ENCODE peak calls at places on chromosome 3, in six cellular contexts. One of them, this sample, is unnamed.

GRCh38 chr3:101806491-101806890 is 27.5 kb downstream of the NXPE3 start:
- DNase-seq in CD8-positive, alpha-beta memory T cell: no peak
- DNase-seq in dorsolateral prefrontal cortex: no peak
- DNase-seq in epithelial cell of proximal tubule: no peak
- DNase-seq in Caco-2: no peak
- DNase-seq in ovary: no peak
- DNase-seq in this sample: no peak

GRCh38 chr3:151423091-151423490 is 37.8 kb downstream of the IGSF10 start:
- DNase-seq in CD8-positive, alpha-beta memory T cell: no peak
- DNase-seq in dorsolateral prefrontal cortex: no peak
- DNase-seq in epithelial cell of proximal tubule: no peak
- DNase-seq in Caco-2: no peak
- DNase-seq in ovary: no peak
- DNase-seq in this sample: no peak

GRCh38 chr3:110362756-110363155 is 708.9 kb upstream of the NECTIN3 start:
- DNase-seq in CD8-positive, alpha-beta memory T cell: no peak
- DNase-seq in dorsolateral prefrontal cortex: no peak
- DNase-seq in epithelial cell of proximal tubule: no peak
- DNase-seq in Caco-2: no peak
- DNase-seq in ovary: no peak
- DNase-seq in this sample: no peak

GRCh38 chr3:69558912-69559311 is 173.0 kb upstream of the FRMD4B start:
- DNase-seq in CD8-positive, alpha-beta memory T cell: no peak
- DNase-seq in dorsolateral prefrontal cortex: no peak
- DNase-seq in epithelial cell of proximal tubule: peak; percentile 12
- DNase-seq in Caco-2: no peak
- DNase-seq in ovary: no peak
- DNase-seq in this sample: no peak

GRCh38 chr3:45092132-45093031 is 53.8 kb downstream of the CDCP1 start:
- DNase-seq in CD8-positive, alpha-beta memory T cell: no peak
- DNase-seq in dorsolateral prefrontal cortex: no peak
- DNase-seq in epithelial cell of proximal tubule: peak; percentile 71
- DNase-seq in Caco-2: peak; percentile 71
- DNase-seq in ovary: no peak
- DNase-seq in this sample: no peak

GRCh38 chr3:53796161-53796560 is 50.1 kb downstream of the CHDH start:
- DNase-seq in CD8-positive, alpha-beta memory T cell: no peak
- DNase-seq in dorsolateral prefrontal cortex: peak; percentile 54
- DNase-seq in epithelial cell of proximal tubule: no peak
- DNase-seq in Caco-2: no peak
- DNase-seq in ovary: no peak
- DNase-seq in this sample: no peak

GRCh38 chr3:189058071-189058470 is 113.7 kb upstream of the TPRG1 start:
- DNase-seq in CD8-positive, alpha-beta memory T cell: no peak
- DNase-seq in dorsolateral prefrontal cortex: no peak
- DNase-seq in epithelial cell of proximal tubule: no peak
- DNase-seq in Caco-2: no peak
- DNase-seq in ovary: no peak
- DNase-seq in this sample: no peak

GRCh38 chr3:32872487-32873382 is 54.9 kb downstream of the TRIM71 start:
- DNase-seq in CD8-positive, alpha-beta memory T cell: no peak
- DNase-seq in dorsolateral prefrontal cortex: no peak
- DNase-seq in epithelial cell of proximal tubule: no peak
- DNase-seq in Caco-2: no peak
- DNase-seq in ovary: peak; percentile 66
- DNase-seq in this sample: no peak

GRCh38 chr3:72145506-72146380 is 360.8 kb upstream of the PROK2 start:
- DNase-seq in CD8-positive, alpha-beta memory T cell: no peak
- DNase-seq in dorsolateral prefrontal cortex: no peak
- DNase-seq in epithelial cell of proximal tubule: no peak
- DNase-seq in Caco-2: no peak
- DNase-seq in ovary: no peak
- DNase-seq in this sample: no peak

GRCh38 chr3:193375614-193376013 is 2.9 kb downstream of the ATP13A5 start:
- DNase-seq in CD8-positive, alpha-beta memory T cell: no peak
- DNase-seq in dorsolateral prefrontal cortex: no peak
- DNase-seq in epithelial cell of proximal tubule: no peak
- DNase-seq in Caco-2: no peak
- DNase-seq in ovary: no peak
- DNase-seq in this sample: no peak

GRCh38 chr3:170046269-170047132 is 8.7 kb downstream of the GPR160 start:
- DNase-seq in CD8-positive, alpha-beta memory T cell: no peak
- DNase-seq in dorsolateral prefrontal cortex: no peak
- DNase-seq in epithelial cell of proximal tubule: no peak
- DNase-seq in Caco-2: no peak
- DNase-seq in ovary: no peak
- DNase-seq in this sample: no peak

GRCh38 chr3:123559040-123559861 is 25.6 kb downstream of the HACD2 start:
- DNase-seq in CD8-positive, alpha-beta memory T cell: no peak
- DNase-seq in dorsolateral prefrontal cortex: no peak
- DNase-seq in epithelial cell of proximal tubule: no peak
- DNase-seq in Caco-2: no peak
- DNase-seq in ovary: no peak
- DNase-seq in this sample: peak; percentile 47

GRCh38 chr3:150062492-150062891 is 91.8 kb upstream of the PFN2 start:
- DNase-seq in CD8-positive, alpha-beta memory T cell: no peak
- DNase-seq in dorsolateral prefrontal cortex: no peak
- DNase-seq in epithelial cell of proximal tubule: no peak
- DNase-seq in Caco-2: no peak
- DNase-seq in ovary: peak; percentile 25
- DNase-seq in this sample: no peak

GRCh38 chr3:41629072-41629471 is 332.8 kb downstream of the ULK4 start:
- DNase-seq in CD8-positive, alpha-beta memory T cell: no peak
- DNase-seq in dorsolateral prefrontal cortex: no peak
- DNase-seq in epithelial cell of proximal tubule: no peak
- DNase-seq in Caco-2: no peak
- DNase-seq in ovary: no peak
- DNase-seq in this sample: no peak

GRCh38 chr3:60079076-60079475 is 1029.3 kb upstream of the CFAP20DC start:
- DNase-seq in CD8-positive, alpha-beta memory T cell: no peak
- DNase-seq in dorsolateral prefrontal cortex: no peak
- DNase-seq in epithelial cell of proximal tubule: no peak
- DNase-seq in Caco-2: no peak
- DNase-seq in ovary: no peak
- DNase-seq in this sample: peak; percentile 84

GRCh38 chr3:118990818-118991560 is 43.7 kb downstream of the IGSF11 start:
- DNase-seq in CD8-positive, alpha-beta memory T cell: no peak
- DNase-seq in dorsolateral prefrontal cortex: no peak
- DNase-seq in epithelial cell of proximal tubule: no peak
- DNase-seq in Caco-2: no peak
- DNase-seq in ovary: no peak
- DNase-seq in this sample: no peak

GRCh38 chr3:140459462-140459861 is 218.4 kb upstream of the TRIM42 start:
- DNase-seq in CD8-positive, alpha-beta memory T cell: no peak
- DNase-seq in dorsolateral prefrontal cortex: no peak
- DNase-seq in epithelial cell of proximal tubule: no peak
- DNase-seq in Caco-2: no peak
- DNase-seq in ovary: no peak
- DNase-seq in this sample: no peak

GRCh38 chr3:158751316-158751715 is 19.1 kb upstream of the RARRES1 start:
- DNase-seq in CD8-positive, alpha-beta memory T cell: no peak
- DNase-seq in dorsolateral prefrontal cortex: no peak
- DNase-seq in epithelial cell of proximal tubule: no peak
- DNase-seq in Caco-2: no peak
- DNase-seq in ovary: no peak
- DNase-seq in this sample: no peak

GRCh38 chr3:14543446-14543845 is 3.3 kb upstream of the GRIP2 start:
- DNase-seq in CD8-positive, alpha-beta memory T cell: no peak
- DNase-seq in dorsolateral prefrontal cortex: no peak
- DNase-seq in epithelial cell of proximal tubule: no peak
- DNase-seq in Caco-2: no peak
- DNase-seq in ovary: no peak
- DNase-seq in this sample: no peak

GRCh38 chr3:29871087-29871486 is 590.2 kb downstream of the RBMS3 start:
- DNase-seq in CD8-positive, alpha-beta memory T cell: no peak
- DNase-seq in dorsolateral prefrontal cortex: no peak
- DNase-seq in epithelial cell of proximal tubule: no peak
- DNase-seq in Caco-2: no peak
- DNase-seq in ovary: no peak
- DNase-seq in this sample: no peak

GRCh38 chr3:152103257-152103656 is 165.5 kb upstream of the MBNL1 start:
- DNase-seq in CD8-positive, alpha-beta memory T cell: no peak
- DNase-seq in dorsolateral prefrontal cortex: no peak
- DNase-seq in epithelial cell of proximal tubule: no peak
- DNase-seq in Caco-2: no peak
- DNase-seq in ovary: no peak
- DNase-seq in this sample: no peak

GRCh38 chr3:141243295-141243707 is 11.7 kb downstream of the PXYLP1 start:
- DNase-seq in CD8-positive, alpha-beta memory T cell: peak; percentile 79
- DNase-seq in dorsolateral prefrontal cortex: no peak
- DNase-seq in epithelial cell of proximal tubule: no peak
- DNase-seq in Caco-2: no peak
- DNase-seq in ovary: no peak
- DNase-seq in this sample: no peak

GRCh38 chr3:31622636-31623288 is 90.0 kb downstream of the STT3B start:
- DNase-seq in CD8-positive, alpha-beta memory T cell: no peak
- DNase-seq in dorsolateral prefrontal cortex: no peak
- DNase-seq in epithelial cell of proximal tubule: no peak
- DNase-seq in Caco-2: no peak
- DNase-seq in ovary: no peak
- DNase-seq in this sample: no peak

GRCh38 chr3:174270841-174271240 is 588.3 kb upstream of the NAALADL2 start:
- DNase-seq in CD8-positive, alpha-beta memory T cell: no peak
- DNase-seq in dorsolateral prefrontal cortex: no peak
- DNase-seq in epithelial cell of proximal tubule: peak; percentile 10
- DNase-seq in Caco-2: no peak
- DNase-seq in ovary: no peak
- DNase-seq in this sample: no peak

GRCh38 chr3:4493931-4494806 is 1.0 kb downstream of the ITPR1 start:
- DNase-seq in CD8-positive, alpha-beta memory T cell: no peak
- DNase-seq in dorsolateral prefrontal cortex: no peak
- DNase-seq in epithelial cell of proximal tubule: no peak
- DNase-seq in Caco-2: no peak
- DNase-seq in ovary: peak; percentile 55
- DNase-seq in this sample: no peak

GRCh38 chr3:138594150-138594934 is at the start of gene CEP70:
- DNase-seq in CD8-positive, alpha-beta memory T cell: peak; percentile 94
- DNase-seq in dorsolateral prefrontal cortex: peak; percentile 74
- DNase-seq in epithelial cell of proximal tubule: peak; percentile 81
- DNase-seq in Caco-2: peak; percentile 96
- DNase-seq in ovary: peak; percentile 96
- DNase-seq in this sample: peak; percentile 93

GRCh38 chr3:69494091-69494659 is 108.3 kb upstream of the FRMD4B start:
- DNase-seq in CD8-positive, alpha-beta memory T cell: no peak
- DNase-seq in dorsolateral prefrontal cortex: no peak
- DNase-seq in epithelial cell of proximal tubule: no peak
- DNase-seq in Caco-2: no peak
- DNase-seq in ovary: no peak
- DNase-seq in this sample: no peak

GRCh38 chr3:186746008-186746407 is 28.8 kb downstream of the KNG1 start:
- DNase-seq in CD8-positive, alpha-beta memory T cell: no peak
- DNase-seq in dorsolateral prefrontal cortex: no peak
- DNase-seq in epithelial cell of proximal tubule: peak; percentile 38
- DNase-seq in Caco-2: peak; percentile 93
- DNase-seq in ovary: no peak
- DNase-seq in this sample: no peak

GRCh38 chr3:27805282-27805681 is 83.2 kb upstream of the EOMES start:
- DNase-seq in CD8-positive, alpha-beta memory T cell: no peak
- DNase-seq in dorsolateral prefrontal cortex: no peak
- DNase-seq in epithelial cell of proximal tubule: no peak
- DNase-seq in Caco-2: no peak
- DNase-seq in ovary: no peak
- DNase-seq in this sample: no peak

GRCh38 chr3:140466535-140466934 is 211.3 kb upstream of the TRIM42 start:
- DNase-seq in CD8-positive, alpha-beta memory T cell: no peak
- DNase-seq in dorsolateral prefrontal cortex: no peak
- DNase-seq in epithelial cell of proximal tubule: no peak
- DNase-seq in Caco-2: no peak
- DNase-seq in ovary: no peak
- DNase-seq in this sample: no peak

GRCh38 chr3:58192076-58192475 is 18.7 kb downstream of the DNASE1L3 start:
- DNase-seq in CD8-positive, alpha-beta memory T cell: peak; percentile 15
- DNase-seq in dorsolateral prefrontal cortex: no peak
- DNase-seq in epithelial cell of proximal tubule: no peak
- DNase-seq in Caco-2: no peak
- DNase-seq in ovary: no peak
- DNase-seq in this sample: no peak

GRCh38 chr3:181725033-181725775 is 13.5 kb downstream of the SOX2 start:
- DNase-seq in CD8-positive, alpha-beta memory T cell: no peak
- DNase-seq in dorsolateral prefrontal cortex: no peak
- DNase-seq in epithelial cell of proximal tubule: no peak
- DNase-seq in Caco-2: no peak
- DNase-seq in ovary: no peak
- DNase-seq in this sample: no peak
- H3K4me3 ChIP-seq in CD8-positive, alpha-beta memory T cell: no peak overlapping the region
- H3K4me3 ChIP-seq in dorsolateral prefrontal cortex: peak overlapping the region; percentile 22
- H3K4me3 ChIP-seq in epithelial cell of proximal tubule: no peak overlapping the region
- H3K4me3 ChIP-seq in Caco-2: no peak overlapping the region
- H3K4me3 ChIP-seq in ovary: no peak overlapping the region
- H3K4me3 ChIP-seq in this sample: no peak overlapping the region

GRCh38 chr3:125310623-125311076 is 64.5 kb downstream of the ZNF148 start:
- DNase-seq in CD8-positive, alpha-beta memory T cell: peak; percentile 54
- DNase-seq in dorsolateral prefrontal cortex: no peak
- DNase-seq in epithelial cell of proximal tubule: no peak
- DNase-seq in Caco-2: no peak
- DNase-seq in ovary: no peak
- DNase-seq in this sample: peak; percentile 36
- H3K4me3 ChIP-seq in CD8-positive, alpha-beta memory T cell: peak overlapping the region; percentile 59
- H3K4me3 ChIP-seq in dorsolateral prefrontal cortex: no peak overlapping the region
- H3K4me3 ChIP-seq in epithelial cell of proximal tubule: peak overlapping the region; percentile 36
- H3K4me3 ChIP-seq in Caco-2: no peak overlapping the region
- H3K4me3 ChIP-seq in ovary: no peak overlapping the region
- H3K4me3 ChIP-seq in this sample: peak overlapping the region; percentile 48

DNA sequence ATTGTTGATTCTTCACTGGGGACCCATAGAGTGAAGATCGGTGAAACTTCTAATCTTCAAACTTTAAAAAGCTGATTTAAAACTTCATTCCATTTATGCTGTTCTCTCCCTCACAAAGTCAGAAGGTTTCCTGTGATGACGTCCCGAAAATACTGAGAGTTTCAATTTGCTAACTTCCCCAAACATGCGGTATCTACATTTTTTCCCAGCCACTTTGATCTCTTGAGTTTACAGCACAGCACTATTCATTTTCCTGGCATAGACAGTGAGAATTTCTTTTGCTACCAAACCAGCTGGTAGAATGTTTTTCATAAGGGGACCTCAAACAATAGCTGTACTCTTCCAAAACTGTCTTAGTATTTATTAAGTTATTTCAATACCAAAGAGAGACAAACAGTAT is 156.8 kb downstream of the LSAMP start:
- DNase-seq in CD8-positive, alpha-beta memory T cell: no peak
- DNase-seq in dorsolateral prefrontal cortex: no peak
- DNase-seq in epithelial cell of proximal tubule: no peak
- DNase-seq in Caco-2: no peak
- DNase-seq in ovary: no peak
- DNase-seq in this sample: no peak
- H3K4me3 ChIP-seq in CD8-positive, alpha-beta memory T cell: no peak overlapping the region
- H3K4me3 ChIP-seq in dorsolateral prefrontal cortex: no peak overlapping the region
- H3K4me3 ChIP-seq in epithelial cell of proximal tubule: no peak overlapping the region
- H3K4me3 ChIP-seq in Caco-2: no peak overlapping the region
- H3K4me3 ChIP-seq in ovary: no peak overlapping the region
- H3K4me3 ChIP-seq in this sample: no peak overlapping the region

DNA sequence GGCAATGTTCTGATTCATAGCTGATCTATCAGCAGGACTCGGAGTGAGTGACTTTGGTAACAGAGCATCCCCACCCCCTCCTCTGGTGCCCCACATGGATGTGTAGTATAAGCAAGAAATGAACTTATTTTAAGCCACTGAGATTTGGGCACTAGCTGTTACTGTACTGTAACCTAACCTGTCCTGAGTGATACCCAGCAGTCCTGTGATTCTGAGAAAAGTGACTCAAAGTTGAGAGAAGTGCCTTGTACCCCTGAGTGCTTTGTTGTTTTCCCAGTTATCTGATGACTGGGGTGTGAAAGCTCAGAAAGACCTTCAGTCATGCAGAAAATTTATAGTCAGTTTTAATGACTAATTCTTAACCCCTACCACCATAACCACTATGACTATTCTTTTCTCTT is 439.9 kb upstream of the RBMS3 start:
- DNase-seq in CD8-positive, alpha-beta memory T cell: no peak
- DNase-seq in dorsolateral prefrontal cortex: no peak
- DNase-seq in epithelial cell of proximal tubule: peak; percentile 80
- DNase-seq in Caco-2: no peak
- DNase-seq in ovary: no peak
- DNase-seq in this sample: no peak
- H3K4me3 ChIP-seq in CD8-positive, alpha-beta memory T cell: no peak overlapping the region
- H3K4me3 ChIP-seq in dorsolateral prefrontal cortex: no peak overlapping the region
- H3K4me3 ChIP-seq in epithelial cell of proximal tubule: no peak overlapping the region
- H3K4me3 ChIP-seq in Caco-2: no peak overlapping the region
- H3K4me3 ChIP-seq in ovary: no peak overlapping the region
- H3K4me3 ChIP-seq in this sample: no peak overlapping the region

This sample was measured in Jurkat, Clone E6-1.